ENCODE peak calls at places on chromosomes 1 and 21, in four cellular contexts. J, D, S and U are unnamed samples.

GRCh38 chr1:201085902-201086735 is 26.1 kb downstream of the CACNA1S start:
- DNase-seq in J (no peak), D (peak; percentile 79), S (peak; percentile 30), U (peak; percentile 44)

GRCh38 chr1:169586067-169586394 is 250 bp downstream of the F5 start:
- DNase-seq in J (no peak), D (no peak), S (no peak), U (no peak)

GRCh38 chr1:38555594-38555993 is 304.0 kb downstream of the RRAGC start:
- DNase-seq in J (no peak), D (no peak), S (no peak), U (peak; percentile 56)

GRCh38 chr1:9721606-9722377 is 70.3 kb downstream of the PIK3CD start:
- DNase-seq in J (no peak), D (peak; percentile 62), S (peak; percentile 20), U (peak; percentile 62)

GRCh38 chr21:31557956-31558838 is 101.3 kb upstream of the SOD1 start:
- DNase-seq in J (no peak), D (peak; percentile 33), S (peak; percentile 7), U (no peak)

GRCh38 chr1:162682013-162682419 is 49.8 kb downstream of the DDR2 start:
- DNase-seq in J (no peak), D (no peak), S (no peak), U (no peak)

GRCh38 chr1:162881590-162881989 is 20.6 kb upstream of the CCDC190 start:
- DNase-seq in J (no peak), D (no peak), S (no peak), U (no peak)

GRCh38 chr1:23664837-23665795 is 26.5 kb upstream of the RPL11 start:
- DNase-seq in J (no peak), D (peak; percentile 59), S (peak; percentile 5), U (peak; percentile 54)

GRCh38 chr1:63277195-63278192 is 44.9 kb upstream of the FOXD3 start:
- DNase-seq in J (no peak), D (no peak), S (no peak), U (no peak)

GRCh38 chr1:63261736-63262142 is 60.6 kb upstream of the FOXD3 start:
- DNase-seq in J (no peak), D (no peak), S (no peak), U (no peak)

GRCh38 chr1:81186271-81186670 is 614.5 kb upstream of the ADGRL2 start:
- DNase-seq in J (no peak), D (no peak), S (no peak), U (no peak)

GRCh38 chr21:29148535-29148934 is 18.1 kb downstream of the MAP3K7CL start:
- DNase-seq in J (no peak), D (no peak), S (no peak), U (peak; percentile 10)

GRCh38 chr1:29736582-29737188 is 500.4 kb downstream of the PTPRU start:
- DNase-seq in J (no peak), D (no peak), S (peak; percentile 46), U (peak; percentile 40)

GRCh38 chr1:198123146-198123545 is 33.7 kb upstream of the NEK7 start:
- DNase-seq in J (no peak), D (no peak), S (peak; percentile 60), U (no peak)

GRCh38 chr1:114468047-114468446 is 43.0 kb downstream of the TRIM33 start:
- DNase-seq in J (no peak), D (no peak), S (no peak), U (peak; percentile 27)

GRCh38 chr1:228990906-228991569 is 255.8 kb downstream of the RHOU start:
- DNase-seq in J (no peak), D (no peak), S (no peak), U (no peak)

GRCh38 chr1:248752119-248752931 is 3.2 kb downstream of the LYPD8 start:
- DNase-seq in J (no peak), D (no peak), S (no peak), U (no peak)

GRCh38 chr1:60762176-60762575 is 320.2 kb upstream of the NFIA start:
- DNase-seq in J (no peak), D (no peak), S (peak; percentile 78), U (no peak)

GRCh38 chr1:223233410-223234163 is 90.5 kb upstream of the TLR5 start:
- DNase-seq in J (peak; percentile 13), D (no peak), S (peak; percentile 81), U (peak; percentile 15)

GRCh38 chr1:13781907-13782633 is 82.1 kb downstream of the PRDM2 start:
- DNase-seq in J (no peak), D (no peak), S (peak; percentile 50), U (no peak)

GRCh38 chr1:148166558-148167492 is 14.7 kb upstream of the NBPF11 start:
- DNase-seq in J (no peak), D (peak; percentile 13), S (no peak), U (no peak)

GRCh38 chr1:89966666-89967065 is 28.2 kb upstream of the ZNF326 start:
- DNase-seq in J (no peak), D (no peak), S (no peak), U (no peak)

GRCh38 chr1:91651671-91652071 is 151.0 kb downstream of the CDC7 start:
- DNase-seq in J (peak; percentile 40), D (no peak), S (peak; percentile 20), U (no peak)

GRCh38 chr1:14777516-14778506 is 179.3 kb downstream of the KAZN start:
- DNase-seq in J (no peak), D (no peak), S (no peak), U (no peak)

GRCh38 chr1:47450606-47451005 is 12.8 kb downstream of the FOXD2 start:
- DNase-seq in J (no peak), D (no peak), S (no peak), U (no peak)

GRCh38 chr1:47448462-47449233 is 10.8 kb downstream of the FOXD2 start:
- DNase-seq in J (no peak), D (no peak), S (no peak), U (no peak)

GRCh38 chr1:47445823-47446567 is 8.2 kb downstream of the FOXD2 start:
- DNase-seq in J (no peak), D (no peak), S (no peak), U (no peak)

GRCh38 chr1:47452426-47452825 is 14.6 kb downstream of the FOXD2 start:
- DNase-seq in J (no peak), D (no peak), S (no peak), U (no peak)

DNA sequence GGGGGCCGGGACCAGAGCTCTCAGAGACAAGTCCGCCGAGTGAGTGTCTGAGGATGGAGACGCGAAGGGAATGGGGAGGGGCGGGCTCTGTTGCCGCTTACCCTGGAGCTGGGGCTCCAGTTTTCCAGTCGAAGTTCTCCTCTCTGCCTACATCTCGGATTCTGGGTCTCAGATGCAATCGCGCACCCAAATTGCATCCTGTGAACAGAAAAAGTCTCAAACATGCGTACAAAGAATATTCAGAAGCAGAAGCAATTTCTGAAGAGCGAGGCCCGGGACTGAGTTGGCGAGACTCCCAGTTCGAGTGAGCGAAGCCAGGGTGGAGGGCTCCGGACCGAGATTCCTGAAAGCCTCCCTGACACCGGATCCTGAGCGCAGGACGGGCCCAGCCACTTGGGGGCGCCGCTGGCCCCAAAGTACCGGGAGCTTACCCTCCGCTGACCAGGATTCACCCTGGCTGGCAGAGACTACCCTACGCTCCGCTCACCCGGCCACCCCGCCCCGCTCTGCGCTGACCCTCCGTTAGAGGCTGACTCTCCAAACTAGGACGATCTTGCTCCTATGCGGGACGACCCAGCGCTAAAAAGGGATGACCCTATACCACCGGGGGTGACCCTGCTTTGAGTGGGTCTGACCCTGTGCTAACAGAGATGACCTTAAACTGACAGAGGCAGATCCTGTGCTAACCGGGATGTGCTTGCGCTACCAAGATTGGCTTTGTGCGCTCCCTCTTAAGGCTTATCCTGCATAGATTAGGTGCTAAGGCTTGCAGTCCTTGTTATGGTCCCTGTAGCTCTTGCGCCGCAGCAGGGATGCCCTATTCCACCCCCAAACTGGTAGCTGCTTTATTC is 12.1 kb downstream of the FOXD2 start:
- DNase-seq in J (no peak), D (peak; percentile 57), S (no peak), U (no peak)
- TF ChIP-seq CTCF in J (no peak), D (peak; percentile 56), S (peak; percentile 65), U (peak; percentile 42)

DNA sequence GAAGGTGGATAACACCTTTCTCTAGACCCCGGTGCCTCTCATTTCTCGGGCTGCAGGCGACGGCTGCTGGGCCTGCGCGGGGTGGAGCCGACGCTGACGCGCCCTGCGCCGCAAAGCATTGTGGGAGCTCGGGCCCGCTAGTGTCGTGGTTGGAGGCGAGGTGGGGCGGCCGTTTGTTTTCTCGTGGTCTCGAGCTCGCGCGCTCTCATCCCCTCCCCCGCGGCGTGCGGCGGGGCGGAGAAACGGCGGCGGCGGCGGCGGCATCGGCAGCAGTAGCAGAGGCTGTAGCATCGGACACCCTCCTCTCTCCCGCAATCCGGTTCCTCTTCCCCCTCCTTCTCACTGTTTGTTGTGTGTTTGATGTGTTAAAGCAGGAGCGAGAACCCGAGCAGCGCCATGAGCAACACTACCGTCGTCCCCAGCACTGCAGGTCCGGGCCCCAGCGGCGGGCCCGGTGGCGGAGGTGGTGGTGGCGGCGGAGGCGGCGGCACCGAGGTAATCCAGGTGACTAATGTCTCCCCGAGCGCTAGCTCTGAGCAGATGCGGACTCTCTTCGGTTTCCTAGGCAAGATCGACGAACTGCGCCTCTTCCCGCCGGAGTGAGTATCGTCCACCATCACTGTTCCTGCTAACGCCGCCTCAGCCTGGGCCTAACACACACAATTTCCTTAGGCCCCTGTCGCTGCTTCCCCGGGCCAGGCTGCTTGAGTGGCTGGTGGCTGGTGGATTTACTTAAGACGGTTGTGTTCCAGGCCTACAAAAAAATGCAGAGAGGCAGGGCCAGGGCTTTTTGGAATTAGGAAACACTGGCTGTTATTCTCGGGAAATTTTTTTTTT is at the start of gene SRSF11:
- DNase-seq in J (peak; percentile 85), D (peak; percentile 94), S (peak; percentile 94), U (peak; percentile 97)
- TF ChIP-seq CTCF in J (no peak), D (no peak), S (no peak), U (no peak)

GRCh38 chr1:49234988-49235387 is 458.3 kb upstream of the BEND5 start:
- DNase-seq in J (no peak), D (no peak), S (no peak), U (no peak)

GRCh38 chr1:49225464-49225863 is 448.8 kb upstream of the BEND5 start:
- DNase-seq in J (no peak), D (no peak), S (no peak), U (no peak)

GRCh38 chr1:49226758-49227157 is 450.1 kb upstream of the BEND5 start:
- DNase-seq in J (no peak), D (no peak), S (no peak), U (no peak)

GRCh38 chr1:49229555-49229954 is 452.9 kb upstream of the BEND5 start:
- DNase-seq in J (no peak), D (no peak), S (no peak), U (no peak)
- TF ChIP-seq CTCF in J (no peak), D (no peak), S (peak; percentile 17), U (no peak)

DNA sequence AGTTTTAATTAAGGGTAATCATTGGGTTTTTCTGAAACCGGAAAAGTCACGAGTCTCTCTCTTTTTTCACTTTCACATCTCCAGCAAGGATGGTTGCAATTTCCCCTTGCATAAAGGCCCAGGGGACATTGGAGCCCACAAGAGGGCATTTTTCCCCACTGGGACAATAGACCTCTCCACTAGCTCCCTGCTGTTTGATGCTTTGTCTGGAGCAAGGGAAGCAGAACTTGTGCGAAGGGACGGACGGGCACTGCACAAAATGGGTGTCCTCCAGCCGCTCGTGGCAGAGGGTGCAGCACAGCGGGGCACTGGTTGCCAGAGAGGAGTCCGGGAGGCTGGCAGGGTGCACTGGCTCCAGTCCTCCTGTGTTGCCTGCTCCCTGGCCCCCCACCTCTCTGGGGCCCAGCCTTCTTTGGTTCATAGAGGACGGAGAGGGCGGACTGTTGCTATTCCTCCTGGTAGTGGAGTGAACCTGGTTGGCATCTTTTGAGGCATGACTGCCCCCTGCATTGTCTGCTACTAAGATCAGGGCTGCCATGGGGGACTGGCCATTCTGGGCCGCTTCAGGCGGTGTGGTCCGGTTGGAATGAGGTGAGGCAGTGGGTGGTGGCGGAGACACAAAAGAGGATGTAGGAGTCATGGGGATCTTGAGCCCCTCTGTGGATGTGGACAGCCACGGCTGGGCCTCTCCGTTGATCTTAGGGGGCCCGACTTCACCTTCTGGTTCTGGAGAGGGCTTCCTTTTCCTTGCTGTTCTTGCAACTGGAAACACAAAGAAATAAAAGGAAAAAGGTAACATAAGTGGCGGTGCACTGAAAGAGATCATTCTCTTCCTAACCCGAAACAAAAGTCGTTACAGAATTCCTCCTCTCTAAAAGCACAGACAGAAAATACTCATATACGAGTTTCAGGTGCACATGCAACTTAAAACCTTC is 2.6 kb downstream of the IRF2BP2 start:
- DNase-seq in J (no peak), D (no peak), S (no peak), U (peak; percentile 50)
- TF ChIP-seq CTCF in J (no peak), D (no peak), S (peak; percentile 37), U (no peak)